ENCODE peak calls at places on chromosomes 1 and 21, in seven cellular contexts. Q is psoas muscle, N is PC-3, Z is stomach, L is esophagus squamous epithelium, R is colonic mucosa, G is brain microvascular endothelial cell. D is an unnamed sample.

GRCh38 chr1:180507826-180508724 is 5.7 kb upstream of the ACBD6 start:
- DNase-seq in Q (no peak), N (peak), Z (no peak), L (no peak), R (no peak), G (peak), D (no peak)

GRCh38 chr1:222454782-222455181 is 93.1 kb downstream of the HHIPL2 start:
- DNase-seq in Q (peak), N (no peak), Z (no peak), L (no peak), R (no peak), G (no peak), D (no peak)

GRCh38 chr1:109919271-109919670 is 8.6 kb downstream of the CSF1 start:
- DNase-seq in Q (no peak), N (no peak), Z (no peak), L (no peak), R (no peak), G (no peak), D (no peak)

GRCh38 chr1:25906644-25907300 is 553 bp upstream of the STMN1 start:
- DNase-seq in Q (no peak), N (peak), Z (peak), L (no peak), R (peak), G (no peak), D (no peak)

GRCh38 chr1:167126317-167126716 is 32.4 kb downstream of the STYXL2 start:
- DNase-seq in Q (no peak), N (no peak), Z (no peak), L (no peak), R (no peak), G (no peak), D (no peak)

GRCh38 chr21:46035809-46036695 is 54.5 kb downstream of the COL6A1 start:
- DNase-seq in Q (peak), N (no peak), Z (no peak), L (no peak), R (no peak), G (peak), D (no peak)

GRCh38 chr1:30569384-30569783 is 154.0 kb downstream of the MATN1 start:
- DNase-seq in Q (no peak), N (no peak), Z (no peak), L (no peak), R (no peak), G (no peak), D (no peak)

GRCh38 chr1:225349826-225350225 is 78.0 kb downstream of the LBR start:
- DNase-seq in Q (no peak), N (no peak), Z (no peak), L (no peak), R (no peak), G (no peak), D (peak)

DNA sequence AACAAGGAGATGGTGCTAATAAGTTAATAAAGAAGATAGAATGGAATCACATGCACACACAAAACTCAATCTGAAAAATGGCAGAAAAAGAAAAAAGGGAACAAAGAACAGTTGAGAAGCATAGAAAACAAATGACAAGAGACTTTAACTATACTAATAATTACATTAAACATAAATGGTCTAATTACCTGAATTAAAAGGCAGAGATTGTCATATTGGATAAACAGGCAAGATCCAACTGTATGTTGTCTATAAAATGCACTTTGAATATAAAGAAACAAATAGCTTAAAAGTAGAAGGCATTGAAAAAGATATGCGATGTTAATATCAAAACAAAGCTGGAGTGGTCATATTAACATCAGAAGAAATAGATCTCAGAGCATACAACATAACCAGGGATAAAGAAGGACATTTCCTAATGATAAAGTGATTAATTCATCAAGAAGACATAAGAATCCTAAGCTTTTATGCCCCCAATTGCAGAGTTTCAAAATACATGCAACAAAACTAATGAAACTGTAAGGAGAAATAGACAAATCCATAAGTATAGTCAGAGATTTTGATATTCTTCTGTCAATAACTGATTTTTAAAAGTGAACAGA is 293.5 kb downstream of the PTPRU start:
- DNase-seq in Q (no peak), N (no peak), Z (no peak), L (no peak), R (no peak), G (no peak), D (no peak)
- H3K27ac ChIP-seq in Q (no peak), N (no peak), Z (no peak), L (no peak), R (no peak), G (no peak), D (no peak)

DNA sequence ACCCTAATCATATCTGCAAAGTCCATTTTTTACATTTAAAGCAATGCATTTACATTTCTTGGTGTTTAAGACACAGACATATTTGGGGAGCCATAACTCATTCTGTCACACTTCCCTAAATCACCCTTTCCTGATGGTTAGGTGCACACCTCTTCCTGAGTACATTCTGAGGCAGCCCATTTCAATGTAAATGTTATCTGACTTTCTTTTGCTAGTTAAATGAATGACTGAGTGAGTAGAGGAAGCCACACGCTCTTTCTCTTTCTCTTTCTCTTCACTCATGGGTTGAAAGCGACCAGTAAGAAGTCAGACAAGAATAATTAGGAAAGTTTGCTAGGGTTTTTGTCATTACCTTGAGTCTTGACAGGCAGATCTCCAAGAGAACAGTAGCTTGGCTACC is 143.1 kb downstream of the S1PR1 start:
- DNase-seq in Q (no peak), N (no peak), Z (no peak), L (no peak), R (no peak), G (no peak), D (no peak)
- H3K27ac ChIP-seq in Q (no peak), N (no peak), Z (no peak), L (no peak), R (no peak), G (no peak), D (no peak)

GRCh38 chr1:207282496-207283380 is 38.7 kb upstream of the CD55 start:
- DNase-seq in Q (no peak), N (peak), Z (peak), L (no peak), R (peak), G (no peak), D (no peak)
- H3K27ac ChIP-seq in Q (peak), N (peak), Z (peak), L (peak), R (peak), G (peak), D (peak)

GRCh38 chr1:186476306-186477040 is 15.6 kb upstream of the PDC start:
- DNase-seq in Q (no peak), N (no peak), Z (no peak), L (no peak), R (no peak), G (peak), D (no peak)

GRCh38 chr1:186474208-186474607 is 13.3 kb upstream of the PDC start:
- DNase-seq in Q (no peak), N (peak), Z (no peak), L (no peak), R (no peak), G (peak), D (no peak)

GRCh38 chr1:186473047-186473446 is 12.1 kb upstream of the PDC start:
- DNase-seq in Q (no peak), N (no peak), Z (no peak), L (no peak), R (no peak), G (no peak), D (no peak)
- H3K27ac ChIP-seq in Q (no peak), N (no peak), Z (no peak), L (no peak), R (no peak), G (no peak), D (no peak)